ENCODE peak calls at places on chromosome 9, in six cellular contexts. V is lower leg skin; N is mucosa of descending colon; R is CD4-positive, alpha-beta T cell; Z is AG04450; D is GM13976. A is an unnamed sample.

GRCh38 chr9:101333490-101333889 is 51.3 kb downstream of the BAAT start:
- DNase-seq in V (no peak), N (no peak), R (no peak), Z (no peak), D (no peak), A (no peak)

GRCh38 chr9:126463426-126463825 is 136.8 kb downstream of the MVB12B start:
- DNase-seq in V (peak; percentile 54), N (no peak), R (no peak), Z (no peak), D (no peak), A (no peak)

GRCh38 chr9:132244582-132245455 is 83.0 kb downstream of the NTNG2 start:
- DNase-seq in V (no peak), N (no peak), R (no peak), Z (no peak), D (no peak), A (peak; percentile 54)

GRCh38 chr9:14941487-14941886 is 31.3 kb upstream of the FREM1 start:
- DNase-seq in V (no peak), N (no peak), R (no peak), Z (no peak), D (no peak), A (no peak)

GRCh38 chr9:91001146-91001611 is 199.6 kb downstream of the SYK start:
- DNase-seq in V (no peak), N (no peak), R (no peak), Z (no peak), D (no peak), A (no peak)

GRCh38 chr9:128894764-128895163 is 12.8 kb downstream of the LRRC8A start:
- DNase-seq in V (no peak), N (no peak), R (no peak), Z (no peak), D (no peak), A (no peak)

GRCh38 chr9:5843450-5844249 is 10.7 kb upstream of the ERMP1 start:
- DNase-seq in V (no peak), N (no peak), R (no peak), Z (no peak), D (no peak), A (no peak)

GRCh38 chr9:98203153-98203552 is 10.7 kb upstream of the CORO2A start:
- DNase-seq in V (no peak), N (no peak), R (no peak), Z (no peak), D (no peak), A (no peak)

GRCh38 chr9:107784235-107784958 is 294.8 kb upstream of the KLF4 start:
- DNase-seq in V (no peak), N (no peak), R (no peak), Z (peak; percentile 53), D (no peak), A (no peak)

GRCh38 chr9:134358026-134358967 is 32.0 kb downstream of the RXRA start:
- DNase-seq in V (no peak), N (no peak), R (no peak), Z (no peak), D (no peak), A (no peak)

GRCh38 chr9:136179761-136180160 is 25.2 kb downstream of the LHX3 start:
- DNase-seq in V (no peak), N (no peak), R (no peak), Z (no peak), D (no peak), A (peak; percentile 16)

GRCh38 chr9:81686614-81687520 is 2.5 kb downstream of the TLE1 start:
- DNase-seq in V (peak; percentile 95), N (peak; percentile 88), R (no peak), Z (peak; percentile 49), D (peak; percentile 34), A (peak; percentile 89)

GRCh38 chr9:108234811-108235210 is 621.0 kb downstream of the ACTL7B start:
- DNase-seq in V (no peak), N (no peak), R (no peak), Z (no peak), D (no peak), A (no peak)

GRCh38 chr9:111405701-111406100 is 75.7 kb upstream of the OR2K2 start:
- DNase-seq in V (no peak), N (no peak), R (no peak), Z (no peak), D (no peak), A (no peak)

GRCh38 chr9:123473226-123473625 is 117.2 kb downstream of the CRB2 start:
- DNase-seq in V (no peak), N (no peak), R (no peak), Z (no peak), D (no peak), A (peak; percentile 69)

GRCh38 chr9:31445357-31445756 is 939.1 kb upstream of the ACO1 start:
- DNase-seq in V (no peak), N (no peak), R (no peak), Z (no peak), D (no peak), A (no peak)

GRCh38 chr9:132937463-132937901 is 6.9 kb downstream of the TSC1 start:
- DNase-seq in V (no peak), N (no peak), R (no peak), Z (no peak), D (no peak), A (no peak)

GRCh38 chr9:117494401-117495130 is 79.7 kb upstream of the ASTN2 start:
- DNase-seq in V (no peak), N (no peak), R (no peak), Z (no peak), D (no peak), A (no peak)

GRCh38 chr9:76687861-76688374 is 76.3 kb upstream of the PCA3 start:
- DNase-seq in V (no peak), N (no peak), R (no peak), Z (no peak), D (no peak), A (no peak)

DNA sequence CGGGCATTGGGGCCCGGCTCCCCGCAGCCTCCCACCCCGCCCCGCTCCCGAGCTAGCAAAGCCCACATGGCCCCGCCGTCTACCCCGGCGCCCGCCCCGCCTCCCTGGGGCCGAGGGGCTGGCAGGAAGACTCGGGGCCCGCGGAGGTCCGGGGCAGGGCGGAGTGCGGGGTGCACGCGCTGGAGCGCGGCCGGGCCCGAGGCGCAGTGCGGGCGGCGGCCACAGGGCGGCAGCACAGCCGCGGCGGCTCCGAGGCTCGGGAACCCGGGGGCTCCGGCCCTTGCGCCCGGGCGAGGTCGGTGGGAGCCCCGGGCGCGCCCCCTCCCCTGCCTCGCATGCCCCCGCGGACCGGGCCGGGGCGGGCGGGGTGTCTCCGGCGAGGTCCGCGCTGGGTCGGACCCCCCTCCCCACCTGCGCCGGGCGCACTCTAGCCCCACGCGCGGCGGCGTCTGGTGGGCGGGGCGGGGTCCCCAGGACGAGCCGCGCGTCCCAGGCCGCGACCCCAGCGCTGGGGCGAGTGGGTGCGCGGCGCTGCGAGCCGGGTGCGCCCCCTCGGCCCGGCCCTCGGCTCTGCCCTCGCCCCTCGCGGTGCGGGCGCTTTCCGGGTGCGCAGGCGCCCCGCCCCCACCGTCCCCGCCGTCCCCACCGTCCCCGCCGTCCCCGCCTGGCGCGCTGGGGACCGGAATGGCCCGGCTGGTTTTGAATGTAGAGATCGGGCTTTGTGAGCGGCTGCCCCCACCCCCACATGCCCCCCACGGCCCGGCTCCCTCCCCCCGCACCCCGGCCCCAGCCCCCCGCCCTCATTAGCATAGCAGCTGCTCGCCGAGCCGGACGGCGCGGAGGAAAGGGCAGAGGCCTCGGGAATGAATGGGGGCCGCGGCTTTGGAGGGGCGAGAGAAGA is 6.5 kb downstream of the NRARP start:
- DNase-seq in V (no peak), N (peak; percentile 64), R (peak; percentile 26), Z (no peak), D (peak; percentile 91), A (peak; percentile 71)
- TF ChIP-seq CTCF in V (no peak), N (peak; percentile 87), R (no peak), Z (peak; percentile 23), D (peak; percentile 94), A (peak; percentile 69)

DNA sequence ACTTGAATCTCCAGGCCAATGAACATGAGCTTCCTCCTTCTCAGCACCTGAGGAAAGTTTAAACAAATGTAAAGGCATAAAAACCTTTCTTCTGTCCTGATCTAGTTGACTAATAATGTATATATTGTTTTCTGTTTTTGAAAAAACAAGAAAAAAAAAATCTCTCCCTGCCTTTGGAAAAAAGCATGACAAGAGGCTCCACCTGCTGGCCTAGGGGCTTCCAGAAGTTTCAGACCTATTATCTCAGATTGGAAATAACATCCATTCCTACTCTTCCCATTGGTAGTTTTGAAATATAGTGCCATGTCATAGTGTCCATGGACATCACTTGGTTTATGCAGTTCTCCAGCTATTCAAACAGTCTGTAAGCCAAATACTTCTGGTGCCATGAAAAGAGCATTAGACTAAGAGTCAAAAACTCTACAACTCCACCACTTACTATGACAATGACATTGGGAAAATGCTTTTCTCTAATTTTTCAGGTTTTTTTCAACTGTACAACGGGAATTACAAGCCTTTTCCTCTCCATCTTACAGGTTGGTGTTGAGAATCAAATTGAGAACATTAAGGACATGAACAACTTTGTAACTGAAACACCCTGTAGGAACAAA is 409.6 kb upstream of the MPDZ start:
- DNase-seq in V (no peak), N (no peak), R (no peak), Z (no peak), D (no peak), A (no peak)
- TF ChIP-seq CTCF in V (no peak), N (no peak), R (no peak), Z (peak; percentile 50), D (no peak), A (no peak)

DNA sequence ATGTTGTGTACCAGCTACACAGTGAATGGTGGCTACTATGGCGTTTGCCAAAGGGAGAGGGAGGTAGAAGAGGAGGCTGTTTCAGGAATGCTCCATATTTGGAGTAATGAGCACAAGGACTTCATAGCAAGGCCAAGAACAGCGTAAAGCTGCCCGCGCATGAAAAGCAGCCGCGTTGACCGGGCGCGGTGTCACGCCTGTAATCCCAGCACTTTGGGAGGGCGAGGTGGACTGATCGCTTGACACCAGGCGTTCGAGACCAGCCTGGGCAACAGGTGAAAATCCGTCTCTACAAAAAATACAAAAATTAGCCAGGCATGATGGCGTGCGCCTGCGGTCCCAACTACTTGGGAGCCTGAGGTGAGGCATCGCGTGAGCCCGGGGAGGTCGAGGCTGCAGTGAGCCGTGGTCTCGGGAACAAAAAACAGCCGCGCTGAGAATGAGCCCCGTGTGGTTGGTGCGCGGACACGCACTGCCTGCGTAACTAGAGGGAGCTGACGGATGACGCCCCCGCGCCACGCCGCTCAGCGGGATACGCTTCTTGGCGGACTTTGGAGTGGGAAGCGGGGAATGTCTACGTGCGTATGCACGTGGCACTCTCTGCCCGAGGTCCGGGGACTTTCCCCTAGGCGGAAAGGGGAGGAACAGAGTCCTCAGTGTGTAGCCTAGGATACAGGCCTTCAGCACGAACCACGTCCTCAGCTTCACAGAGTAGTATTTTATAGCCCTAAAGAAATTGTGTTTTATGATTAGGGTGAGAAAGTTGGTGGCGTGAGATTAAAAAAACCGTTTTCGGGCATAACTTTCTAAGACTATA is at the start of gene RMRP:
- DNase-seq in V (peak; percentile 99), N (peak; percentile 98), R (peak; percentile 63), Z (peak; percentile 99), D (peak; percentile 93), A (peak; percentile 91)
- TF ChIP-seq CTCF in V (no peak), N (peak; percentile 31), R (no peak), Z (peak; percentile 34), D (no peak), A (no peak)

DNA sequence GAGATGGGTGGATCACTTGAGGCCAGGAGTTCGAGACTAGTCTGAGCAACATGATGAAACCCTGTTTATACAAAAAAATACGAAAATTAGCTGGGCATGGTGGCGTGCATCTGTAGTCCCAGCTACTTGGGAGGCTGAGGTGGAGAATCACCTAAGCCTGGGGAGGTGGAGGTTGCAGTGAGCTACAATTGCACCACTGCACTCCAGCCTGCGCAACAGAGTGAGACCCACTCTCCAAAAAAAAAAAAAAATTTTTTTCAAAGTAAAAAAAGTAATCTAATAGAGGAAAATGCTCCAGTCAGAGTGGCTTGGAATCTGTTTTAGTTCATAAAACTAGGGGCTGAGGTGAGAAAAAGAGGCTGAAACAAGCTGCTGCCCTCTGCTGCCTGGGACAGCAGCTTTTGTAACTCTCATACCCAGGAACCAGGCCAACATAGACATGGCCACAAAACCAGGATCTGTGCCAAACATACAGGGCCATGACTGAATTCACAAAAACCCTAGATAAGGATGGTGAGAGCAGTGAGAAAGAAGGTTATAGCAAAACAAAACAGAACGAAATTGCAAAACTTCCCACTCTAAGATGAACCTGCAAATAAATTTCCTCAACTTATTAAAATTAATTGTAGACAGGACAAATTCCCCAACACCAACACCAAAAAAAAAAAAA is 13.1 kb upstream of the DCAF12 start:
- DNase-seq in V (no peak), N (no peak), R (no peak), Z (peak; percentile 60), D (no peak), A (no peak)
- TF ChIP-seq CTCF in V (no peak), N (no peak), R (no peak), Z (peak; percentile 40), D (no peak), A (no peak)

A was measured in glutamatergic neuron.